ENCODE peak calls at places on chromosomes 16 and 17, in five cellular contexts. One of them, this sample, is unnamed.

GRCh38 chr17:28225872-28226271 is 93.1 kb upstream of the TMEM97 start:
- DNase-seq in aorta: no peak
- DNase-seq in choroid plexus epithelial cell: no peak
- DNase-seq in fibroblast of the aortic adventitia: no peak
- DNase-seq in right cardiac atrium: no peak
- DNase-seq in this sample: no peak

GRCh38 chr16:55370762-55371482 is 46.9 kb downstream of the IRX6 start:
- DNase-seq in right cardiac atrium: peak
- DNase-seq in fibroblast of the aortic adventitia: peak
- DNase-seq in aorta: peak
- DNase-seq in choroid plexus epithelial cell: peak
- DNase-seq in this sample: no peak

GRCh38 chr16:80915079-80915450 is 91.6 kb downstream of the CMC2 start:
- DNase-seq in right cardiac atrium: no peak
- DNase-seq in aorta: no peak
- DNase-seq in choroid plexus epithelial cell: no peak
- DNase-seq in fibroblast of the aortic adventitia: no peak
- DNase-seq in this sample: no peak

GRCh38 chr17:61196799-61197198 is 202.8 kb upstream of the TBX2 start:
- DNase-seq in choroid plexus epithelial cell: no peak
- DNase-seq in right cardiac atrium: no peak
- DNase-seq in aorta: no peak
- DNase-seq in fibroblast of the aortic adventitia: no peak
- DNase-seq in this sample: no peak

GRCh38 chr17:80092959-80093358 is 8.4 kb upstream of the GAA start:
- DNase-seq in aorta: peak
- DNase-seq in right cardiac atrium: peak
- DNase-seq in fibroblast of the aortic adventitia: no peak
- DNase-seq in choroid plexus epithelial cell: peak
- DNase-seq in this sample: no peak

GRCh38 chr17:28891201-28891600 is 6.3 kb downstream of the FLOT2 start:
- DNase-seq in fibroblast of the aortic adventitia: no peak
- DNase-seq in choroid plexus epithelial cell: no peak
- DNase-seq in right cardiac atrium: no peak
- DNase-seq in aorta: no peak
- DNase-seq in this sample: no peak

GRCh38 chr17:80878876-80879722 is 112.5 kb upstream of the CHMP6 start:
- DNase-seq in right cardiac atrium: peak
- DNase-seq in choroid plexus epithelial cell: no peak
- DNase-seq in aorta: peak
- DNase-seq in fibroblast of the aortic adventitia: no peak
- DNase-seq in this sample: no peak

GRCh38 chr16:1159325-1159972 is 6.5 kb downstream of the CACNA1H start:
- DNase-seq in choroid plexus epithelial cell: no peak
- DNase-seq in right cardiac atrium: no peak
- DNase-seq in fibroblast of the aortic adventitia: no peak
- DNase-seq in aorta: no peak
- DNase-seq in this sample: no peak

GRCh38 chr16:86566601-86566965 is at the start of gene FOXC2:
- DNase-seq in choroid plexus epithelial cell: peak
- DNase-seq in fibroblast of the aortic adventitia: peak
- DNase-seq in right cardiac atrium: peak
- DNase-seq in aorta: peak
- DNase-seq in this sample: peak

GRCh38 chr17:28841901-28842281 is 699 bp downstream of the FAM222B start:
- DNase-seq in right cardiac atrium: no peak
- DNase-seq in aorta: no peak
- DNase-seq in choroid plexus epithelial cell: peak
- DNase-seq in fibroblast of the aortic adventitia: no peak
- DNase-seq in this sample: no peak

GRCh38 chr17:50476545-50477315 is 1.9 kb upstream of the RSAD1 start:
- DNase-seq in right cardiac atrium: no peak
- DNase-seq in choroid plexus epithelial cell: no peak
- DNase-seq in aorta: peak
- DNase-seq in fibroblast of the aortic adventitia: no peak
- DNase-seq in this sample: no peak

GRCh38 chr17:51256101-51256500 is 3.7 kb downstream of the MBTD1 start:
- DNase-seq in right cardiac atrium: no peak
- DNase-seq in fibroblast of the aortic adventitia: no peak
- DNase-seq in choroid plexus epithelial cell: no peak
- DNase-seq in aorta: no peak
- DNase-seq in this sample: no peak

GRCh38 chr16:2095315-2095853 is 40.3 kb downstream of the PKD1 start:
- DNase-seq in right cardiac atrium: no peak
- DNase-seq in aorta: no peak
- DNase-seq in choroid plexus epithelial cell: no peak
- DNase-seq in fibroblast of the aortic adventitia: no peak
- DNase-seq in this sample: no peak

GRCh38 chr17:38869647-38870258 is at the start of gene LASP1:
- DNase-seq in right cardiac atrium: peak
- DNase-seq in aorta: peak
- DNase-seq in choroid plexus epithelial cell: peak
- DNase-seq in fibroblast of the aortic adventitia: peak
- DNase-seq in this sample: peak

GRCh38 chr17:44543905-44544523 is 13.3 kb upstream of the FZD2 start:
- DNase-seq in right cardiac atrium: no peak
- DNase-seq in choroid plexus epithelial cell: no peak
- DNase-seq in aorta: no peak
- DNase-seq in fibroblast of the aortic adventitia: no peak
- DNase-seq in this sample: no peak

GRCh38 chr17:44541884-44542581 is 15.3 kb upstream of the FZD2 start:
- DNase-seq in choroid plexus epithelial cell: no peak
- DNase-seq in aorta: no peak
- DNase-seq in fibroblast of the aortic adventitia: no peak
- DNase-seq in right cardiac atrium: no peak
- DNase-seq in this sample: no peak

GRCh38 chr17:44539664-44540063 is 17.6 kb upstream of the FZD2 start:
- DNase-seq in choroid plexus epithelial cell: no peak
- DNase-seq in right cardiac atrium: no peak
- DNase-seq in fibroblast of the aortic adventitia: no peak
- DNase-seq in aorta: no peak
- DNase-seq in this sample: no peak

GRCh38 chr17:44543213-44543904 is 13.9 kb upstream of the FZD2 start:
- DNase-seq in aorta: no peak
- DNase-seq in fibroblast of the aortic adventitia: peak
- DNase-seq in right cardiac atrium: no peak
- DNase-seq in choroid plexus epithelial cell: peak
- DNase-seq in this sample: peak

GRCh38 chr17:44540246-44541084 is 16.8 kb upstream of the FZD2 start:
- DNase-seq in choroid plexus epithelial cell: no peak
- DNase-seq in fibroblast of the aortic adventitia: no peak
- DNase-seq in right cardiac atrium: no peak
- DNase-seq in aorta: no peak
- DNase-seq in this sample: no peak
- H3K4me3 ChIP-seq in choroid plexus epithelial cell: no peak
- H3K4me3 ChIP-seq in fibroblast of the aortic adventitia: no peak
- H3K4me3 ChIP-seq in right cardiac atrium: no peak
- H3K4me3 ChIP-seq in aorta: no peak
- H3K4me3 ChIP-seq in this sample: no peak

DNA sequence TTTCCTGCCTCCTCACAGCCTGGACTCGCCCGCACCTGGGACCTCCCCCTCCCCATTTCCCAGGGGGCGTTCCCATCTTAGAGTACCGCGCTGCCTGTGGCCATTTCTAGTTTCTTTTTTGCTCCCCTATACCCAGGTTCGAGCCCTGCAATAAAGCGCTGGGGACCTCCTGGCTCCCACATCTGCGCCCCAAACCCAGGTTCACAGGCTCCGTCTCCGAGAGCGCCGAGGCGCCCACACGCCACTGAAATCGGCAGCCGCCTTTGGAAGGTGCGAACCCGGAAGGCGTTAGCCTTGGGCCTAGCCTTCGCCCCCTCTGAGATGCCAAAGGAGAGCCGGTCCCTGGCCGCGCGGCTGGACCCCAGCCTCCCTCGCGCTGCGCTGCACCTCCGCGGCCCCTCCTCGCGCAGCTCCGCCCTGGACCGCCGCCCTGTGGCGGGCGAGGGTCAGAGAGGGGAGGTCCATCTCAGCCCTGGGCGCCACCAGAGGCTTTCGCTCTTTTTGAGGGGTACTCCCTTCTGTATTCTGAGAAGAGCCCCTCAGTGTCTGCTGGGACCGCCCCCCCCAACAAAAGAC is 1.8 kb downstream of the KCNJ12 start:
- DNase-seq in fibroblast of the aortic adventitia: no peak
- DNase-seq in choroid plexus epithelial cell: no peak
- DNase-seq in right cardiac atrium: peak
- DNase-seq in aorta: no peak
- DNase-seq in this sample: no peak
- H3K4me3 ChIP-seq in fibroblast of the aortic adventitia: peak
- H3K4me3 ChIP-seq in choroid plexus epithelial cell: no peak
- H3K4me3 ChIP-seq in right cardiac atrium: peak
- H3K4me3 ChIP-seq in aorta: no peak
- H3K4me3 ChIP-seq in this sample: peak

DNA sequence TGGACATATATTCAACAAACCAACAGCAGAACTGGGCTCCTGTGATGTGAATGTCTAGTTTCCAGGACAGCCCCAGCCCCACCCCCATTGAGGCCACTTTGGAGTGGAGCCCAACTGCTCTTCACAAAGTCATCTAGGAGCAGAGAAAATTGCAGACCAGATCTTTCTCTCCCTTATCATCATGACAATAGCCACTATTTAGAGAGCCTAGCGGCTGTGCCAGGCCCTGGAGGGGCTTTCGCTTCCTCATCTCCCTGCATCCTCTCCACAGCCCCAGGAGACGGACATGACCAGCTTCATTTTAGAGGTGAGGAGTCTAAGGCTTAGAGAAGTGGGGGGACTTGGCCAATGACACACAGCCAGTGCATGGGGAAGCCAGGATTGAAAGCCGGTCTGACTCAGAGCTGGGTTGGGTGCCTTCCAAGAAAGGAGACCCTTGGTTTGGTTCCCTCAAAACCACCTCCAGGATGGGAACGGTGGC is 1.4 kb downstream of the PRSS8 start:
- DNase-seq in aorta: no peak
- DNase-seq in fibroblast of the aortic adventitia: no peak
- DNase-seq in right cardiac atrium: peak
- DNase-seq in choroid plexus epithelial cell: no peak
- DNase-seq in this sample: no peak
- H3K4me3 ChIP-seq in aorta: no peak
- H3K4me3 ChIP-seq in fibroblast of the aortic adventitia: no peak
- H3K4me3 ChIP-seq in right cardiac atrium: no peak
- H3K4me3 ChIP-seq in choroid plexus epithelial cell: no peak
- H3K4me3 ChIP-seq in this sample: no peak

GRCh38 chr16:72287646-72288045 is 115.7 kb upstream of the PMFBP1 start:
- DNase-seq in fibroblast of the aortic adventitia: no peak
- DNase-seq in right cardiac atrium: no peak
- DNase-seq in choroid plexus epithelial cell: no peak
- DNase-seq in aorta: no peak
- DNase-seq in this sample: no peak

GRCh38 chr16:72295914-72296313 is 124.0 kb upstream of the PMFBP1 start:
- DNase-seq in fibroblast of the aortic adventitia: no peak
- DNase-seq in aorta: no peak
- DNase-seq in right cardiac atrium: no peak
- DNase-seq in choroid plexus epithelial cell: no peak
- DNase-seq in this sample: no peak

GRCh38 chr16:72291531-72291981 is 119.6 kb upstream of the PMFBP1 start:
- DNase-seq in aorta: no peak
- DNase-seq in choroid plexus epithelial cell: peak
- DNase-seq in right cardiac atrium: no peak
- DNase-seq in fibroblast of the aortic adventitia: peak
- DNase-seq in this sample: peak

GRCh38 chr16:72286936-72287620 is 115.1 kb upstream of the PMFBP1 start:
- DNase-seq in aorta: no peak
- DNase-seq in right cardiac atrium: no peak
- DNase-seq in fibroblast of the aortic adventitia: no peak
- DNase-seq in choroid plexus epithelial cell: no peak
- DNase-seq in this sample: no peak

DNA sequence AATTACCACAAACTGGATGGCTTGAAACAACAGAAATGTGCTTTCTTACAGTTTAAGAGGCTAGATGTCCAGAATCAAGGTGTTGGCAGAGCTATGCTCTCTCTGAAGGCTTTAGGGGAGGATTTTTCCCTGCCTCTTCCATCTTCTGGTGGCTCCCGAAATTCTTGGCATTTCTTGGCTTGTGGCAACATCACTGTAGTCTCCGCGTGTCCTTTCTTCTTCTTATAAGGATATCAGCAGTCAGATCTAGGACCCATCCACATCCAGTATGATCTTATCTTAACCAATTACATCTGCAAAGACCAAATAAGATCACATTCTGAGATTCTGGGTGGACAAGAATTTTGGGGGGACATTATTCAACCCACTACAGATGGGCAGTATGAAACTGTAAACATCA is 119.2 kb upstream of the PMFBP1 start:
- DNase-seq in fibroblast of the aortic adventitia: peak
- DNase-seq in aorta: no peak
- DNase-seq in right cardiac atrium: no peak
- DNase-seq in choroid plexus epithelial cell: peak
- DNase-seq in this sample: no peak
- H3K4me3 ChIP-seq in fibroblast of the aortic adventitia: no peak
- H3K4me3 ChIP-seq in aorta: no peak
- H3K4me3 ChIP-seq in right cardiac atrium: no peak
- H3K4me3 ChIP-seq in choroid plexus epithelial cell: no peak
- H3K4me3 ChIP-seq in this sample: no peak

GRCh38 chr16:9042533-9042932 is 48.9 kb upstream of the HAPSTR1 start:
- DNase-seq in right cardiac atrium: no peak
- DNase-seq in fibroblast of the aortic adventitia: no peak
- DNase-seq in choroid plexus epithelial cell: no peak
- DNase-seq in aorta: no peak
- DNase-seq in this sample: no peak
- H3K4me3 ChIP-seq in right cardiac atrium: no peak
- H3K4me3 ChIP-seq in fibroblast of the aortic adventitia: no peak
- H3K4me3 ChIP-seq in choroid plexus epithelial cell: no peak
- H3K4me3 ChIP-seq in aorta: no peak
- H3K4me3 ChIP-seq in this sample: no peak

GRCh38 chr17:44758414-44759095 is at the start of gene ADAM11:
- DNase-seq in choroid plexus epithelial cell: no peak
- DNase-seq in right cardiac atrium: peak
- DNase-seq in aorta: peak
- DNase-seq in fibroblast of the aortic adventitia: no peak
- DNase-seq in this sample: no peak
- H3K4me3 ChIP-seq in choroid plexus epithelial cell: peak
- H3K4me3 ChIP-seq in right cardiac atrium: peak
- H3K4me3 ChIP-seq in aorta: peak
- H3K4me3 ChIP-seq in fibroblast of the aortic adventitia: peak
- H3K4me3 ChIP-seq in this sample: peak

GRCh38 chr17:18377437-18378204 is at the start of gene EVPLL:
- DNase-seq in right cardiac atrium: peak
- DNase-seq in choroid plexus epithelial cell: no peak
- DNase-seq in fibroblast of the aortic adventitia: no peak
- DNase-seq in aorta: no peak
- DNase-seq in this sample: no peak
- H3K4me3 ChIP-seq in right cardiac atrium: no peak
- H3K4me3 ChIP-seq in choroid plexus epithelial cell: no peak
- H3K4me3 ChIP-seq in fibroblast of the aortic adventitia: no peak
- H3K4me3 ChIP-seq in aorta: no peak
- H3K4me3 ChIP-seq in this sample: no peak

GRCh38 chr16:50065241-50065623 is 538 bp upstream of the HEATR3 start:
- DNase-seq in aorta: no peak
- DNase-seq in choroid plexus epithelial cell: no peak
- DNase-seq in fibroblast of the aortic adventitia: no peak
- DNase-seq in right cardiac atrium: no peak
- DNase-seq in this sample: no peak
- H3K4me3 ChIP-seq in aorta: no peak
- H3K4me3 ChIP-seq in choroid plexus epithelial cell: peak
- H3K4me3 ChIP-seq in fibroblast of the aortic adventitia: peak
- H3K4me3 ChIP-seq in right cardiac atrium: peak
- H3K4me3 ChIP-seq in this sample: peak